ENCODE peak calls at places on chromosomes 5 and 9, in six cellular contexts. Y is ovary, C is kidney, K is coronary artery, S is Calu3, H is cardiac fibroblast. D is an unnamed sample.

GRCh38 chr5:132234684-132235062 is 7.0 kb upstream of the P4HA2 start:
- DNase-seq in K (peak), H (no peak), S (no peak), C (no peak), Y (no peak), D (no peak)

GRCh38 chr5:175867587-175868347 is 3.6 kb upstream of the CPLX2 start:
- DNase-seq in Y (no peak), S (peak), C (no peak), K (no peak), H (no peak), D (no peak)

GRCh38 chr5:600551-601541 is 11.3 kb upstream of the CEP72 start:
- DNase-seq in C (no peak), Y (no peak), S (peak), K (peak), H (no peak), D (no peak)

GRCh38 chr9:136409557-136410455 is 608 bp downstream of the ENTR1 start:
- DNase-seq in K (no peak), S (peak), C (no peak), Y (peak), H (peak), D (no peak)

GRCh38 chr9:135703726-135704125 is 1.7 kb downstream of the KCNT1 start:
- DNase-seq in K (no peak), S (no peak), Y (no peak), H (no peak), C (no peak), D (no peak)

GRCh38 chr5:74130141-74130897 is 504.3 kb downstream of the ARHGEF28 start:
- DNase-seq in K (no peak), Y (no peak), H (no peak), C (no peak), S (no peak), D (no peak)

GRCh38 chr9:76342862-76343261 is 51.4 kb downstream of the RFK start:
- DNase-seq in C (no peak), K (no peak), S (no peak), H (no peak), Y (no peak), D (no peak)

GRCh38 chr9:26426732-26427131 is 465.9 kb downstream of the CAAP1 start:
- DNase-seq in K (no peak), H (no peak), C (no peak), S (no peak), Y (no peak), D (no peak)

GRCh38 chr5:170056561-170057267 is 49.0 kb upstream of the FOXI1 start:
- DNase-seq in K (no peak), H (no peak), Y (no peak), C (no peak), S (no peak), D (no peak)

GRCh38 chr5:157309796-157310195 is 43.9 kb downstream of the CYFIP2 start:
- DNase-seq in Y (no peak), K (no peak), S (no peak), C (no peak), H (no peak), D (no peak)

GRCh38 chr5:157306690-157307089 is 40.8 kb downstream of the CYFIP2 start:
- DNase-seq in K (no peak), H (no peak), S (no peak), C (no peak), Y (no peak), D (no peak)

GRCh38 chr5:157311595-157311994 is 45.7 kb downstream of the CYFIP2 start:
- DNase-seq in K (no peak), Y (no peak), S (no peak), H (no peak), C (no peak), D (no peak)

GRCh38 chr5:157306092-157306491 is 40.2 kb downstream of the CYFIP2 start:
- DNase-seq in C (no peak), H (no peak), K (no peak), S (no peak), Y (no peak), D (no peak)

GRCh38 chr5:157308826-157309465 is 43.0 kb downstream of the CYFIP2 start:
- DNase-seq in C (no peak), H (peak), K (no peak), S (no peak), Y (no peak), D (no peak)
- TF ChIP-seq CTCF in C (no peak), H (no peak), K (no peak), S (no peak), Y (no peak), D (peak)

GRCh38 chr9:94563548-94563947 is 8.7 kb downstream of the PCAT7 start:
- DNase-seq in C (no peak), Y (no peak), H (no peak), S (no peak), K (no peak), D (no peak)
- TF ChIP-seq CTCF in C (no peak), Y (no peak), H (no peak), S (no peak), K (no peak), D (no peak)

DNA sequence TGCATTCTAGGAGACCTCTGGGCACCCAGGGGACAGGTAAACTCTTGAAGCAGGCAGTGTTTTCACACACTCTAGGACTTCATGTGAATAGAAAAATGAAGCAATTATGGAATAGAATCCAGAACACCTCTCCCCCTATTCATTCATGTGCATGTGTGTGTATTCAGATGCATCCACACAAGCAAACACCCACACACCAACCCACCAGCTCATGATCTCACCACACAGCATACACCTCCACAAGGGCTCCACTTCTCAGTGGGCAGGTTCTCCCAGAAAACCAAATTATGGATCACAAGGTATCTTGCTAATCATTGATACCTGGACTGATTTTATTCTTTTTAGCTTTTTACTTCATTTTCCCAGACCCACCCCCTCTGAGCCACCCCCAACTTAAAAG is 21.2 kb upstream of the HSD17B3 start:
- DNase-seq in H (no peak), Y (no peak), K (no peak), C (no peak), S (no peak), D (no peak)
- TF ChIP-seq CTCF in H (no peak), Y (no peak), K (no peak), C (no peak), S (no peak), D (no peak)

GRCh38 chr5:154977409-154977808 is 36.1 kb upstream of the KIF4B start:
- DNase-seq in K (no peak), H (peak), Y (no peak), C (no peak), S (no peak), D (no peak)

GRCh38 chr5:154970759-154971158 is 29.9 kb downstream of the MRPL22 start:
- DNase-seq in S (no peak), C (no peak), H (peak), K (no peak), Y (no peak), D (no peak)

GRCh38 chr5:154971501-154971900 is 30.6 kb downstream of the MRPL22 start:
- DNase-seq in C (no peak), Y (no peak), H (peak), K (no peak), S (no peak), D (no peak)

GRCh38 chr5:154968953-154969352 is 28.1 kb downstream of the MRPL22 start:
- DNase-seq in Y (no peak), S (no peak), C (no peak), H (no peak), K (no peak), D (no peak)

DNA sequence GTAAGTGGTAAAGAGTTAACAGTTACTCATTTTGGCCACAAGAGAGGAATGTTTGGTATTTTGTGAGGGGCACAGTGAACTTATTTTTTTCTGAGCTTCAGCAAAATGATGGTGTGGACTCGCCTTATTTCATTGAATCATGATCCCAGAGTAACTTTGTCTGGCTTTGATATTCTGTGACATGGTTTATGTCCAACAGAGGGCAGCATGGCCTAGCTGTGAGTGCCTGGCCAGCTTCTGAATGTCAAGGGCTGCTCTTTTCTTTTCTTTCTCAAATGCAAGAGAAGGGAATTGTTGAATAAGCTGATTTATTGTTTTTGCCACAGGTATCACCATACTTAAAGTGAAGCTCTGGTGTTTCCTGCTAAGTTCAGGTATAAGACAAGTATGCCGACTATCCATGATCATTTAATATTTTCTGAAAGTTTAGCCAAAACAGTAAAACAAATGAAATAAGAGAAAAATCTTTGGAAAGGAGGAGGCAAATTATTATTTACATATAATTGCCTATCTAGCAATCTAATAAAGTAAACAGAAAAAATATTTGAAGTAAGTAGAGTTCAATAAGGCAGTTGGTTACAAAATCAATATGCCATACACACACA is 31.7 kb downstream of the MRPL22 start:
- DNase-seq in C (no peak), Y (peak), K (no peak), S (peak), H (peak), D (no peak)
- TF ChIP-seq CTCF in C (peak), Y (peak), K (peak), S (peak), H (peak), D (peak)

D was measured in BJ.